ENCODE peak calls at places on chromosomes 16 and 17, in nine cellular contexts. P is AG10803, T is A549, X is cardiac fibroblast, Y is GM12865, U is GM13977, G is IMR-90, C is H9, W is choroid plexus epithelial cell. Z is an unnamed sample.

GRCh38 chr17:27578718-27579085 is 52.3 kb upstream of the LGALS9 start:
- DNase-seq in W (peak), U (peak), C (no peak), P (no peak), Y (peak), T (no peak), G (peak), X (peak), Z (peak)

GRCh38 chr17:19363114-19363438 is 553 bp upstream of the B9D1 start:
- DNase-seq in C (no peak), P (no peak), G (no peak), X (no peak), W (no peak), U (no peak), Y (no peak), T (no peak), Z (no peak)

GRCh38 chr16:15538484-15538883 is 104.1 kb downstream of the BMERB1 start:
- DNase-seq in P (no peak), U (no peak), T (no peak), X (no peak), G (no peak), C (no peak), Y (no peak), W (no peak), Z (no peak)

GRCh38 chr17:27459433-27459832 is 3.2 kb downstream of the KSR1 start:
- DNase-seq in P (no peak), C (no peak), G (no peak), X (no peak), U (no peak), T (no peak), Y (no peak), W (peak), Z (no peak)

GRCh38 chr16:9854665-9855064 is 327.6 kb downstream of the GRIN2A start:
- DNase-seq in T (no peak), P (peak), U (no peak), X (peak), C (no peak), Y (no peak), G (no peak), W (peak), Z (no peak)

GRCh38 chr17:65677932-65678331 is 116.5 kb upstream of the AXIN2 start:
- DNase-seq in C (no peak), G (peak), Y (no peak), W (peak), P (peak), U (no peak), X (peak), T (no peak), Z (no peak)

GRCh38 chr17:82570282-82570681 is 50.8 kb downstream of the FOXK2 start:
- DNase-seq in X (no peak), C (no peak), U (no peak), P (no peak), T (no peak), Y (no peak), G (no peak), W (no peak), Z (no peak)

GRCh38 chr17:15516150-15516549 is 47.1 kb downstream of the TVP23C start:
- DNase-seq in C (no peak), G (peak), Y (no peak), X (peak), U (no peak), P (peak), T (no peak), W (peak), Z (no peak)

GRCh38 chr16:19366384-19366783 is 51.3 kb upstream of the TMC5 start:
- DNase-seq in T (no peak), Y (no peak), U (no peak), P (peak), W (no peak), G (no peak), X (no peak), C (no peak), Z (no peak)

GRCh38 chr16:48434653-48435318 is 49.6 kb upstream of the SIAH1 start:
- DNase-seq in W (peak), G (peak), U (no peak), X (peak), Y (peak), P (peak), T (peak), C (no peak), Z (no peak)

GRCh38 chr17:36461330-36462110 is 25.0 kb upstream of the ZNHIT3 start:
- DNase-seq in Y (no peak), P (no peak), C (no peak), U (no peak), T (no peak), X (no peak), G (no peak), W (no peak), Z (no peak)

GRCh38 chr16:27171584-27171983 is 31.7 kb upstream of the KDM8 start:
- DNase-seq in P (no peak), U (no peak), X (no peak), T (no peak), W (no peak), G (no peak), Y (no peak), C (no peak), Z (no peak)

GRCh38 chr16:27174798-27175197 is 28.5 kb upstream of the KDM8 start:
- DNase-seq in W (peak), U (no peak), G (peak), P (peak), Y (no peak), T (peak), C (no peak), X (peak), Z (no peak)

GRCh38 chr16:27168790-27169189 is 34.5 kb upstream of the KDM8 start:
- DNase-seq in U (no peak), P (no peak), W (no peak), T (no peak), G (no peak), X (no peak), Y (no peak), C (no peak), Z (no peak)

GRCh38 chr16:27174007-27174406 is 29.3 kb upstream of the KDM8 start:
- DNase-seq in C (no peak), X (no peak), P (no peak), U (no peak), Y (peak), W (no peak), G (no peak), T (no peak), Z (no peak)

DNA sequence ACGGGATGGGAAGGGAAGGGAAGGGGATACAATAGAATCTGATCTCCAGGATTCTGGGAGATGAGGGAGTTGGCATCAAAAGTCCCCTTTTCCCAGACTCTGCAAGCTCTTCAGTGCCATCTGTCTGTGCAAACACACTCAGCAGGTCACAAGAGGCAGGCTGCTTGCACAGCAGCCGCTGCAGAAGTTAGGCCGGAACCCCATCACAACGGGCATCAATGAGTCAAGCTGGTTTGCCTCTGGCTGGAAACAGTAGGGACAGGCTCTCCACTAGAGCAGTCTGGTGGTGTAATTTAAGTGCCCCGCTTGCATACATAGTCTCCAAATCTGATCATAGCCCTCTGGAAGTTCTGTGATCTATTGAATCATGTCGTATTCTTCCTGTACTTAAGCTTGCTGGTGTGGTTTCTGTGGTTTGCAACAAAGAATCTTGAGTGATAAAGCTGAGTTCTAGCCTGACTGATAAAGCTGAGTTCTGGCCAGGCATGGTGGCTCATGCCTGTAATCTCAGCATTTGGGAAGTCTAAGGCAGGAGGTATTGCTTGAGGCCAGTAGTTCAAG is 33.7 kb upstream of the KDM8 start:
- DNase-seq in Y (peak), P (peak), C (peak), G (peak), X (peak), W (peak), U (no peak), T (no peak), Z (no peak)
- TF ChIP-seq CTCF in Y (no peak), P (peak), C (peak), G (peak), X (no peak), W (peak), U (peak), T (peak), Z (no peak)

DNA sequence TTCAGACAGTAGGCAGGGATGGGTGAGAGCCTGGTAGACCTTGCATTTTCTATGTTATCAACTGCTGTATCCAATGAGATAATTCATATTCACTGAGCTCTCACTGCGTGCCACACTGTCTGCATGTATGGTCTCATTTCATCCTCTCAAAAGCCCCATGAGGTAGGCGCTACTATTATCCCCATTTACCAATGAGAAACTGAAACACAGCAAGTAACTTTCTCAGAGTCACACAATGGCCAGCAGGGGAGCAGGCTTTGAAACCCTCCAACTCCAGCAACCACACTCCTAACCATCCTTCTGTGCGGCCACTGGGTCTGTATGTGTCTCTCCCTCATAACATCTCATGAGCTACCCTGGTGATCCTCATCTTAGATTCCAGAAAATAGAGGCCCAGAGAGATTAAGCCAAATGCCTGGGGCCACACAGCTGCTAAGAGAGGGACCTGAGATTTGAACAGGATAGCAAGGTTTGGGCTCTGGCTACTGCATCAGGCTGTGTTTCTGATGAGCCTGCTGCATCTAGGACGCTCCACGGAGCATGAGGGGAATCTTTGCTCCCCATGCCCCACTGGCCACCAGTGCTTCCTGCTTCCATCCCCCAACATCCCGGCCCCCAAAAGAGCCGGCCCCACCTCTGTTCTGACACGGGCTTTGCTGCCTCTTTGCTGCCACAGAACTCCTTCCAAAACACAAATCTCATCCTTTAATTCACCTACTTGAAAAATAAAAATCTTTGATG is 3.2 kb downstream of the CCR7 start:
- DNase-seq in W (no peak), T (no peak), C (peak), X (peak), P (no peak), G (no peak), Y (peak), U (peak), Z (peak)
- TF ChIP-seq CTCF in W (peak), T (no peak), C (no peak), X (peak), P (peak), G (peak), Y (peak), U (peak), Z (peak)

DNA sequence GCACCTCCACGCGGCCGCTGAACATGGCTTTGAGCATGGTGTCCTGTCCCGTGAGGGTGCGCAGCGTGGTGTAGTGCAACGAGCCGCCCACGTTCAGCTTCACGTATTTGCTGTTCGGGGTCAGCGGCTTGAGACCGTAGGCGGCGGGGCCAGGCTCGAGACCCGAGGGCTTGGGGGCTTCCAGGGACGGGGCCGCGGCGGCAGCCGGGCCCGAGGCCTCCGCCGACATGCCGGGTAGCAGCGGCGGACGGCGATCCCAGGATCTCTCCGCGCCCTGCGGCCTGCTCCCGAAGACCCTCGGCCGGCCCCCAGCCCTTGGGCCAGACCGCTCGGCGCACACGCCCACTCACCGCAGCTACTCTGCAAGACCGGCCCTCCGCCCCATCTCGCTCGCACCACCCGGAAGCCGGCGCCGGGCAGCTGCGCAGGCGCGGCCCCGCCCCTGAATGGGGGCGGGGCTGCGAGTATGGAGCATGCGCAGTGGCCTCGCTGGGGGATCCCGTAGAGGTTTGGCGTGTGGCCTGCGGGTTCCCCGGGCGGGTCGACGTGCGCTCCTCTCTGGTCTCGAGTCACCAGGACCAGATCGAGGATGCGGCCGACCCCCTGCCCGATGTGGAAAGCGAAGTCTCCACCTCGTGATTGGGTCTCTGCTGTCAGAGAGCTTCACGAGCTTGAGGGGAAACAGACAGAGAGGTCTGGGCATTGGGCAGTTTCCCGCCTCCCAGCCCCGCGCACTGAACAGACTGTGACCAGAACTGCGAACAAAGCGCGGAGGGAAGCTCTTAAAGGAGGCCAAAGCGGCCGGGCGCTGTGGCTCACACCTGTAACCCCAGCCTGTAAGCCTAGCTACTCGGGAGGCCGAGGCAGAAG is at the start of gene KCTD13:
- DNase-seq in T (peak), P (peak), Y (peak), U (peak), C (peak), X (peak), G (peak), W (peak), Z (peak)
- TF ChIP-seq CTCF in T (no peak), P (no peak), Y (no peak), U (no peak), C (no peak), X (no peak), G (no peak), W (no peak), Z (no peak)

DNA sequence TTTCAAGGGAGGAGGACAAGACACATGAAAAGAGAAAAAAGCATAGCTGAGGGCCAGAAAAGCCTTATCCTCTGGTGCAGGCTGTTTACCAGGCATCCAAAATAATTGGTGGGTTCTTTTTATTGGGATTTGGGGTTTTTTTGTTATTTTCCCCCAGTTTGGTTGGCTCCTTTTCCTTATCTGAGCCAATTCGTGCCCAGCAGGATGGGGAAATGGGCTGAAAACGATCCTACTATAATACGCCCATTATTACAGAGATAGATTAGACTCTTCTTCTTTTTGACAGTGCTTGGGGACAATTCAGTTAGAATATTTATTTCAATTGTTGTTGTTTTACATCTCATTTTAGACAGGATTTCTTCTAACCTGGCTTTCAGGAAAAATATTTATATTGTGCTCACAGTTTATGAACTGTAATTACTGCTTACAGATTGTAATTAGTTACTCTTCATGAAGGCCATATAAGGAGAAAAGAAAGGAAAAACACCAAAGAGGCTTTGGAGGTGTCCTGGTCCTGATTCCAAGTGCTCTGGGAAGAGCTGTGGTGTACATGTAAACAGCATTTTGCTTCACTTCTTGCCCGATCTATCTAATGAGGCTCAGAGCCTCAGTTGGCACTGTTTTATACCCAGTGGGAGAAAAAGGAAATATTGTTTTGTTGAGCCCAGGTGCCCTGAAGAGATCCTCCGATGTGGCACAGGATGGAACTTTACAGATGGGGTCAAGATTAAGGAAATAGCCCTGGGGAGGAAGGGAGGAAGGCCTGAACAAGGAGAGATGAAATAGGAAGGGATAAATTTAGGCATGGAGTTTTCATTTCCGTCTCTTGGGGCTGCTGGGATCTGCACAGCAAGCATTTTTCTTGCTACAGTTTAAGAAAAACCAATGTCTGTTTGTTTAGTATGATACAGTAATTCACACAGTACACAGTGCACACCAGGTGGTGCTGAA is 611 bp upstream of the ANKRD40 start:
- DNase-seq in X (peak), P (peak), G (no peak), U (no peak), Y (peak), C (no peak), T (no peak), W (peak), Z (no peak)
- TF ChIP-seq CTCF in X (no peak), P (no peak), G (no peak), U (peak), Y (no peak), C (no peak), T (peak), W (no peak), Z (no peak)

DNA sequence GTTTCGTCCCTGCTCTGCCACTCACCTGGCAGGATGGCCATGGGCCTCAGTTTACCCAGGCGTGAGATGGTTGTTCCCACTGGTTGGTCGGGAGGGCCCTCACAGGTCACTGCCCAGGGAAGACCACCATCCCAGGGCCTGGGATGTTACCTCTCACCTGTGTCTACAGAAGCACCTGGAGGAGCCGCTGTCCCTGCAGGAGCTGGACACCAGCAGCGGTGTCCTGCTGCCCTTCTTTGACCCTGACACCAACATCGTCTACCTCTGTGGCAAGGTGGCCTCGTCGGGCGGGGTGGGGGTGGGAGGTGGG is 4.1 kb downstream of the CORO1A start:
- DNase-seq in U (no peak), C (no peak), P (no peak), W (no peak), Y (no peak), G (no peak), X (no peak), T (no peak), Z (no peak)
- TF ChIP-seq CTCF in U (no peak), C (peak), P (no peak), W (no peak), Y (no peak), G (no peak), X (no peak), T (no peak), Z (no peak)